ENCODE peak calls at places on chromosome 22, in nine cellular contexts. L is K562, B is left lung, P is pancreas, K is stomach, X is cardiac muscle cell, G is suprapubic skin, R is body of pancreas, E is GM23248. O is an unnamed sample.
A peak's percentile ranks its signal among the peaks of the same experiment; 100 is the strongest.

GRCh38 chr22:40534379-40535188 is 101.9 kb downstream of the MRTFA start:
- DNase-seq in L (no peak), B (no peak), P (no peak), K (no peak), X (no peak), G (no peak), R (peak; percentile 32), E (peak; percentile 87), O (no peak)

GRCh38 chr22:48493733-48494132 is 1333.9 kb downstream of the BRD1 start:
- DNase-seq in L (no peak), B (peak; percentile 41), P (no peak), K (no peak), X (no peak), G (peak; percentile 39), R (no peak), E (no peak), O (no peak)

GRCh38 chr22:28137036-28137435 is 218.0 kb upstream of the PITPNB start:
- DNase-seq in L (no peak), B (no peak), P (no peak), K (no peak), X (no peak), G (no peak), R (no peak), E (no peak), O (no peak)

GRCh38 chr22:43396321-43396933 is 15.4 kb upstream of the MPPED1 start:
- DNase-seq in L (no peak), B (no peak), P (no peak), K (no peak), X (no peak), G (no peak), R (no peak), E (no peak), O (no peak)

GRCh38 chr22:30279932-30280331 is 9.4 kb downstream of the CASTOR1 start:
- DNase-seq in L (no peak), B (no peak), P (no peak), K (no peak), X (no peak), G (no peak), R (no peak), E (no peak), O (no peak)

GRCh38 chr22:41568811-41569210 is 8.0 kb downstream of the CSDC2 start:
- DNase-seq in L (no peak), B (no peak), P (peak; percentile 68), K (no peak), X (no peak), G (no peak), R (peak; percentile 51), E (no peak), O (no peak)

GRCh38 chr22:38316340-38317236 is 645 bp downstream of the CSNK1E start:
- DNase-seq in L (peak; percentile 78), B (peak; percentile 87), P (peak; percentile 72), K (peak; percentile 66), X (peak; percentile 61), G (no peak), R (peak; percentile 66), E (peak; percentile 84), O (no peak)

GRCh38 chr22:20299736-20300136 is 20.1 kb downstream of the DGCR6L start:
- DNase-seq in L (no peak), B (peak; percentile 86), P (peak; percentile 73), K (peak; percentile 60), X (peak; percentile 58), G (no peak), R (peak; percentile 54), E (peak; percentile 57), O (no peak)

GRCh38 chr22:49948116-49948515 is 12.5 kb upstream of the PIM3 start:
- DNase-seq in L (no peak), B (no peak), P (peak; percentile 81), K (peak; percentile 72), X (no peak), G (no peak), R (no peak), E (no peak), O (no peak)

GRCh38 chr22:49947296-49947622 is 13.3 kb upstream of the PIM3 start:
- DNase-seq in L (no peak), B (no peak), P (no peak), K (no peak), X (no peak), G (no peak), R (no peak), E (no peak), O (no peak)

GRCh38 chr22:49944399-49944891 is 16.1 kb upstream of the PIM3 start:
- DNase-seq in L (no peak), B (no peak), P (peak; percentile 56), K (no peak), X (no peak), G (no peak), R (no peak), E (no peak), O (no peak)

GRCh38 chr22:49948573-49948957 is 12.0 kb upstream of the PIM3 start:
- DNase-seq in L (no peak), B (peak; percentile 84), P (no peak), K (no peak), X (no peak), G (no peak), R (no peak), E (no peak), O (no peak)

GRCh38 chr22:49946612-49947295 is 13.8 kb upstream of the PIM3 start:
- DNase-seq in L (no peak), B (no peak), P (no peak), K (peak; percentile 81), X (no peak), G (no peak), R (no peak), E (no peak), O (no peak)
- H3K27ac ChIP-seq in L (no peak overlapping the region), B (peak overlapping the region; percentile 77), P (peak overlapping the region; percentile 98), K (peak overlapping the region; percentile 94), X (no peak overlapping the region), G (peak overlapping the region; percentile 92), R (peak overlapping the region; percentile 100), E (no peak overlapping the region), O (peak overlapping the region; percentile 19)

GRCh38 chr22:44839061-44839460 is 86.7 kb downstream of the ARHGAP8 start:
- DNase-seq in L (no peak), B (peak; percentile 16), P (no peak), K (no peak), X (no peak), G (no peak), R (no peak), E (no peak), O (peak; percentile 29)

GRCh38 chr22:44837481-44837880 is 85.1 kb downstream of the ARHGAP8 start:
- DNase-seq in L (no peak), B (peak; percentile 42), P (no peak), K (no peak), X (no peak), G (no peak), R (no peak), E (no peak), O (no peak)

GRCh38 chr22:44839721-44840120 is 87.3 kb downstream of the ARHGAP8 start:
- DNase-seq in L (no peak), B (peak; percentile 20), P (no peak), K (no peak), X (no peak), G (no peak), R (no peak), E (no peak), O (peak; percentile 15)

GRCh38 chr22:44840611-44841322 is 88.4 kb downstream of the ARHGAP8 start:
- DNase-seq in L (no peak), B (peak; percentile 39), P (no peak), K (no peak), X (no peak), G (no peak), R (no peak), E (no peak), O (peak; percentile 19)

DNA sequence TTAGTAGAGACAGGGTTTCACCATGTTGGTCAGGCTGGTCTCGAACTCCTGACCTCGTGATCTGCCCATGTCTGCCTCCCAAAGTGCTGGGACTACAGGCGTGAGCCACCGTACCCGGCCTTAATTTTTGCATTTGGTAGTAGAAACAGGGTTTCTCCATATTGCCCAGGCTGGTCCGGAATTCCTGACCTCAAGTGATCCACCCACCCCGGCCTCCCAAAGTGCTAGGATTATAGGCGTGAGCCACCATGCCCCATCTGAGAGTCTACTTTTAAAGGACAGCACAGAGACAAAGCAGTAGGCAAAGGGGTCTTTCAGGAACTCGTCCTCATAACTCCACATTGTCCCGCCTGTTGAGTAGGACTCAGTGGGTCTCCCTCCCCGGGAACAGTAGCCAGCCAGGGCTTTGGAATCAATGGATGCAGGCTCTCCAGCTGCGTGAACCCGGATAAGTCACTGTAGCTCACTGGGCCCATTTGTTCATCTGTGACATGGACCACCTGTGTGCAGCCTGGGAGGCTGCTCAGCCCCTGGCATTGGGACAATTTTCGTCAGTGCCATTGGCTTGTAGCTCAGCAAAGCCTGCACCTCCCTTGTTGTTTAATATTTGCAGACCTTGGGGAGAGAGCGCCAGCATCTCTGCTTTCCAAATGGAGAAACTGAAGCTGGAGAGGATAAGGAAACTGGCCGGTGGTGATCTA is 86.1 kb downstream of the ARHGAP8 start:
- DNase-seq in L (no peak), B (peak; percentile 1), P (no peak), K (no peak), X (no peak), G (no peak), R (no peak), E (no peak), O (peak; percentile 18)
- H3K27ac ChIP-seq in L (no peak overlapping the region), B (no peak overlapping the region), P (no peak overlapping the region), K (no peak overlapping the region), X (no peak overlapping the region), G (no peak overlapping the region), R (no peak overlapping the region), E (no peak overlapping the region), O (no peak overlapping the region)

DNA sequence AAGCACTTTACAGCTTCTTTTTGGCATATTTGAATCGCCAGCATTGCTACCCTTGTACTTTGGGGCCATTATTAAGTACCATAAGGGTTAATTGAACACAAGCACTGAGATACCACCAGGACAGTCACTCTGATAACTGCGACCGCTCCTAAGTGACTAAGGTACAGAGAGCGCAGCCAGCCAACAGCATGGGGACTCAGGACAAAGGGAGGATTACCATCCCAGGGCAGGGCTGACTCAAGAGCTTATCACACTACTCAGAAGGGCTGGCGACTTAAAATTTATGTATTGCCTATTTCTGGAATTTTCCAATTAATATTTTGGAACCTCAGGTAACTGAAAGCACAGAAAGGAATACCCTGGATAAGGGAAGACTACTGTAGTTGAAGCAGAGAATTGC is 479 bp downstream of the ZNF280A start:
- DNase-seq in L (peak; percentile 92), B (no peak), P (no peak), K (no peak), X (no peak), G (no peak), R (no peak), E (no peak), O (no peak)
- H3K27ac ChIP-seq in L (peak overlapping the region; percentile 61), B (no peak overlapping the region), P (no peak overlapping the region), K (no peak overlapping the region), X (no peak overlapping the region), G (no peak overlapping the region), R (no peak overlapping the region), E (no peak overlapping the region), O (no peak overlapping the region)

GRCh38 chr22:23518381-23519187 is 61.5 kb downstream of the IGLL1 start:
- DNase-seq in L (no peak), B (peak; percentile 54), P (no peak), K (no peak), X (no peak), G (no peak), R (no peak), E (no peak), O (no peak)

GRCh38 chr22:23522642-23523251 is 57.3 kb downstream of the IGLL1 start:
- DNase-seq in L (peak; percentile 20), B (peak; percentile 75), P (no peak), K (no peak), X (peak; percentile 63), G (no peak), R (peak; percentile 21), E (peak; percentile 67), O (peak; percentile 30)

GRCh38 chr22:23521442-23522113 is 58.5 kb downstream of the IGLL1 start:
- DNase-seq in L (peak; percentile 92), B (peak; percentile 95), P (peak; percentile 94), K (peak; percentile 92), X (peak; percentile 99), G (peak; percentile 91), R (peak; percentile 95), E (peak; percentile 99), O (peak; percentile 87)

GRCh38 chr22:23519442-23520177 is 60.5 kb downstream of the IGLL1 start:
- DNase-seq in L (no peak), B (peak; percentile 53), P (no peak), K (no peak), X (no peak), G (no peak), R (no peak), E (peak; percentile 11), O (no peak)

GRCh38 chr22:23520875-23521441 is 59.1 kb downstream of the IGLL1 start:
- DNase-seq in L (peak; percentile 20), B (peak; percentile 71), P (no peak), K (no peak), X (no peak), G (no peak), R (no peak), E (peak; percentile 71), O (no peak)
- H3K27ac ChIP-seq in L (peak overlapping the region; percentile 93), B (peak overlapping the region; percentile 89), P (peak overlapping the region; percentile 87), K (peak overlapping the region; percentile 92), X (peak overlapping the region; percentile 98), G (peak overlapping the region; percentile 93), R (peak overlapping the region; percentile 84), E (peak overlapping the region; percentile 90), O (no peak overlapping the region)

O was measured in RWPE2.